ENCODE peak calls at places on chromosome 14, in nine cellular contexts. One of them, this sample, is unnamed.

GRCh38 chr14:22753586-22753985 is 12.9 kb upstream of the OXA1L start:
- DNase-seq in fibroblast of lung: no peak
- DNase-seq in lower lobe of right lung: no peak
- DNase-seq in GM18507: no peak
- DNase-seq in neural crest cell: no peak
- DNase-seq in aorta: no peak
- DNase-seq in iPS DF 6.9: no peak
- DNase-seq in sigmoid colon: no peak
- DNase-seq in DMS153: no peak
- DNase-seq in this sample: no peak

GRCh38 chr14:96145116-96145864 is 59.3 kb upstream of the BDKRB2 start:
- DNase-seq in iPS DF 6.9: no peak
- DNase-seq in aorta: no peak
- DNase-seq in DMS153: no peak
- DNase-seq in GM18507: no peak
- DNase-seq in lower lobe of right lung: no peak
- DNase-seq in fibroblast of lung: peak
- DNase-seq in sigmoid colon: no peak
- DNase-seq in neural crest cell: no peak
- DNase-seq in this sample: peak

GRCh38 chr14:20489093-20489994 is 16.0 kb upstream of the RNASE10 start:
- DNase-seq in neural crest cell: no peak
- DNase-seq in sigmoid colon: no peak
- DNase-seq in GM18507: no peak
- DNase-seq in lower lobe of right lung: no peak
- DNase-seq in iPS DF 6.9: no peak
- DNase-seq in DMS153: no peak
- DNase-seq in fibroblast of lung: no peak
- DNase-seq in aorta: no peak
- DNase-seq in this sample: no peak

GRCh38 chr14:52314521-52315354 is 626 bp downstream of the PTGER2 start:
- DNase-seq in lower lobe of right lung: peak
- DNase-seq in DMS153: no peak
- DNase-seq in fibroblast of lung: no peak
- DNase-seq in GM18507: no peak
- DNase-seq in sigmoid colon: no peak
- DNase-seq in aorta: peak
- DNase-seq in neural crest cell: peak
- DNase-seq in iPS DF 6.9: peak
- DNase-seq in this sample: peak

GRCh38 chr14:89504602-89505320 is 87.7 kb upstream of the FOXN3 start:
- DNase-seq in aorta: peak
- DNase-seq in DMS153: no peak
- DNase-seq in lower lobe of right lung: peak
- DNase-seq in sigmoid colon: no peak
- DNase-seq in iPS DF 6.9: no peak
- DNase-seq in GM18507: no peak
- DNase-seq in neural crest cell: no peak
- DNase-seq in fibroblast of lung: peak
- DNase-seq in this sample: peak

GRCh38 chr14:57847096-57847495 is 18.8 kb downstream of the SLC35F4 start:
- DNase-seq in GM18507: no peak
- DNase-seq in DMS153: no peak
- DNase-seq in fibroblast of lung: peak
- DNase-seq in aorta: no peak
- DNase-seq in neural crest cell: no peak
- DNase-seq in iPS DF 6.9: no peak
- DNase-seq in sigmoid colon: no peak
- DNase-seq in lower lobe of right lung: no peak
- DNase-seq in this sample: no peak

GRCh38 chr14:59629384-59630158 is 53.0 kb upstream of the CCDC175 start:
- DNase-seq in iPS DF 6.9: no peak
- DNase-seq in aorta: no peak
- DNase-seq in GM18507: no peak
- DNase-seq in sigmoid colon: no peak
- DNase-seq in lower lobe of right lung: no peak
- DNase-seq in DMS153: peak
- DNase-seq in neural crest cell: no peak
- DNase-seq in fibroblast of lung: no peak
- DNase-seq in this sample: no peak

GRCh38 chr14:96052541-96053105 is 13.5 kb downstream of the C14orf132 start:
- DNase-seq in sigmoid colon: no peak
- DNase-seq in lower lobe of right lung: no peak
- DNase-seq in fibroblast of lung: no peak
- DNase-seq in iPS DF 6.9: no peak
- DNase-seq in neural crest cell: no peak
- DNase-seq in DMS153: no peak
- DNase-seq in aorta: no peak
- DNase-seq in GM18507: no peak
- DNase-seq in this sample: no peak

GRCh38 chr14:96861568-96862310 is 64.6 kb downstream of the VRK1 start:
- DNase-seq in DMS153: no peak
- DNase-seq in neural crest cell: no peak
- DNase-seq in sigmoid colon: no peak
- DNase-seq in fibroblast of lung: no peak
- DNase-seq in iPS DF 6.9: no peak
- DNase-seq in GM18507: no peak
- DNase-seq in lower lobe of right lung: no peak
- DNase-seq in aorta: no peak
- DNase-seq in this sample: no peak

GRCh38 chr14:60514378-60515243 is 5.7 kb downstream of the SIX6 start:
- DNase-seq in lower lobe of right lung: no peak
- DNase-seq in DMS153: no peak
- DNase-seq in iPS DF 6.9: no peak
- DNase-seq in aorta: no peak
- DNase-seq in fibroblast of lung: no peak
- DNase-seq in neural crest cell: peak
- DNase-seq in GM18507: no peak
- DNase-seq in sigmoid colon: no peak
- DNase-seq in this sample: no peak

GRCh38 chr14:69612014-69612758 is 790 bp downstream of the SUSD6 start:
- DNase-seq in GM18507: no peak
- DNase-seq in sigmoid colon: no peak
- DNase-seq in neural crest cell: no peak
- DNase-seq in iPS DF 6.9: no peak
- DNase-seq in aorta: peak
- DNase-seq in lower lobe of right lung: peak
- DNase-seq in fibroblast of lung: peak
- DNase-seq in DMS153: no peak
- DNase-seq in this sample: no peak

GRCh38 chr14:21268612-21269251 is 510 bp downstream of the HNRNPC start:
- DNase-seq in sigmoid colon: no peak
- DNase-seq in neural crest cell: peak
- DNase-seq in DMS153: no peak
- DNase-seq in iPS DF 6.9: peak
- DNase-seq in aorta: no peak
- DNase-seq in lower lobe of right lung: no peak
- DNase-seq in fibroblast of lung: peak
- DNase-seq in GM18507: no peak
- DNase-seq in this sample: peak

GRCh38 chr14:100138082-100138787 is 21.2 kb downstream of the DEGS2 start:
- DNase-seq in sigmoid colon: no peak
- DNase-seq in iPS DF 6.9: no peak
- DNase-seq in GM18507: no peak
- DNase-seq in lower lobe of right lung: no peak
- DNase-seq in fibroblast of lung: no peak
- DNase-seq in neural crest cell: no peak
- DNase-seq in aorta: no peak
- DNase-seq in DMS153: no peak
- DNase-seq in this sample: no peak

GRCh38 chr14:70084226-70084625 is 104.5 kb downstream of the SLC8A3 start:
- DNase-seq in GM18507: no peak
- DNase-seq in sigmoid colon: no peak
- DNase-seq in fibroblast of lung: no peak
- DNase-seq in iPS DF 6.9: no peak
- DNase-seq in aorta: no peak
- DNase-seq in lower lobe of right lung: no peak
- DNase-seq in neural crest cell: no peak
- DNase-seq in DMS153: no peak
- DNase-seq in this sample: no peak

GRCh38 chr14:105185001-105185400 is 3.9 kb upstream of the NUDT14 start:
- DNase-seq in iPS DF 6.9: no peak
- DNase-seq in GM18507: no peak
- DNase-seq in neural crest cell: no peak
- DNase-seq in fibroblast of lung: no peak
- DNase-seq in DMS153: no peak
- DNase-seq in aorta: no peak
- DNase-seq in sigmoid colon: no peak
- DNase-seq in lower lobe of right lung: no peak
- DNase-seq in this sample: no peak

GRCh38 chr14:81400852-81401251 is 728 bp upstream of the STON2 start:
- DNase-seq in GM18507: no peak
- DNase-seq in aorta: peak
- DNase-seq in DMS153: no peak
- DNase-seq in sigmoid colon: peak
- DNase-seq in fibroblast of lung: peak
- DNase-seq in neural crest cell: no peak
- DNase-seq in lower lobe of right lung: peak
- DNase-seq in iPS DF 6.9: no peak
- DNase-seq in this sample: peak

GRCh38 chr14:68797180-68797670 is 4.4 kb upstream of the ZFP36L1 start:
- DNase-seq in iPS DF 6.9: no peak
- DNase-seq in DMS153: no peak
- DNase-seq in neural crest cell: no peak
- DNase-seq in aorta: no peak
- DNase-seq in GM18507: no peak
- DNase-seq in sigmoid colon: no peak
- DNase-seq in lower lobe of right lung: no peak
- DNase-seq in fibroblast of lung: no peak
- DNase-seq in this sample: no peak

GRCh38 chr14:43894534-43894933 is 612.5 kb downstream of the FSCB start:
- DNase-seq in iPS DF 6.9: peak
- DNase-seq in aorta: no peak
- DNase-seq in GM18507: no peak
- DNase-seq in sigmoid colon: no peak
- DNase-seq in fibroblast of lung: peak
- DNase-seq in lower lobe of right lung: no peak
- DNase-seq in DMS153: no peak
- DNase-seq in neural crest cell: no peak
- DNase-seq in this sample: no peak

GRCh38 chr14:76337619-76338545 is 38.1 kb upstream of the ESRRB start:
- DNase-seq in lower lobe of right lung: no peak
- DNase-seq in aorta: no peak
- DNase-seq in sigmoid colon: no peak
- DNase-seq in DMS153: no peak
- DNase-seq in GM18507: no peak
- DNase-seq in fibroblast of lung: no peak
- DNase-seq in iPS DF 6.9: no peak
- DNase-seq in neural crest cell: no peak
- DNase-seq in this sample: no peak

GRCh38 chr14:71692496-71692895 is 239.7 kb upstream of the RGS6 start:
- DNase-seq in lower lobe of right lung: no peak
- DNase-seq in fibroblast of lung: no peak
- DNase-seq in iPS DF 6.9: no peak
- DNase-seq in DMS153: no peak
- DNase-seq in sigmoid colon: no peak
- DNase-seq in neural crest cell: no peak
- DNase-seq in GM18507: no peak
- DNase-seq in aorta: peak
- DNase-seq in this sample: no peak

GRCh38 chr14:78974691-78975090 is 804.5 kb downstream of the NRXN3 start:
- DNase-seq in fibroblast of lung: peak
- DNase-seq in lower lobe of right lung: no peak
- DNase-seq in iPS DF 6.9: no peak
- DNase-seq in GM18507: no peak
- DNase-seq in neural crest cell: no peak
- DNase-seq in sigmoid colon: no peak
- DNase-seq in aorta: no peak
- DNase-seq in DMS153: peak
- DNase-seq in this sample: no peak

GRCh38 chr14:25048170-25049126 is 1.5 kb downstream of the STXBP6 start:
- DNase-seq in fibroblast of lung: peak
- DNase-seq in lower lobe of right lung: no peak
- DNase-seq in aorta: peak
- DNase-seq in GM18507: no peak
- DNase-seq in DMS153: no peak
- DNase-seq in neural crest cell: no peak
- DNase-seq in iPS DF 6.9: no peak
- DNase-seq in sigmoid colon: peak
- DNase-seq in this sample: no peak

This sample was measured in brain microvascular endothelial cell.